ENCODE peak calls at places on chromosomes 11 and 22, in five cellular contexts. Z is endothelial cell of umbilical vein, E is IMR-90, W is uterus, X is HCT116. U is an unnamed sample.
A peak's percentile ranks its signal among the peaks of the same experiment; 100 is the strongest.

GRCh38 chr11:66718320-66718971 is 10.6 kb downstream of the SPTBN2 start:
- DNase-seq in Z (no peak), E (no peak), W (no peak), X (no peak), U (no peak)

GRCh38 chr22:43796567-43796966 is 15.5 kb downstream of the EFCAB6 start:
- DNase-seq in Z (no peak), E (peak; percentile 81), W (no peak), X (peak; percentile 6), U (no peak)

GRCh38 chr11:93480756-93481155 is 62.4 kb downstream of the SMCO4 start:
- DNase-seq in Z (no peak), E (no peak), W (no peak), X (no peak), U (no peak)

GRCh38 chr22:24926849-24927579 is 19.5 kb downstream of the LHFPL7 start:
- DNase-seq in Z (peak; percentile 49), E (no peak), W (no peak), X (no peak), U (no peak)

GRCh38 chr11:44308923-44309482 is 936 bp downstream of the ALX4 start:
- DNase-seq in Z (no peak), E (no peak), W (no peak), X (no peak), U (no peak)

GRCh38 chr11:28343304-28344233 is 235.4 kb downstream of the METTL15 start:
- DNase-seq in Z (peak; percentile 90), E (peak; percentile 95), W (no peak), X (peak; percentile 45), U (no peak)

GRCh38 chr11:98130117-98130625 is 890.6 kb upstream of the CNTN5 start:
- DNase-seq in Z (no peak), E (no peak), W (no peak), X (no peak), U (no peak)

GRCh38 chr22:44889233-44889878 is 120.4 kb downstream of the PHF21B start:
- DNase-seq in Z (no peak), E (no peak), W (no peak), X (no peak), U (peak; percentile 38)

GRCh38 chr11:69943066-69943465 is 123.8 kb upstream of the FGF3 start:
- DNase-seq in Z (no peak), E (no peak), W (no peak), X (peak; percentile 31), U (peak; percentile 55)

GRCh38 chr11:19400296-19400695 is 159.6 kb upstream of the E2F8 start:
- DNase-seq in Z (no peak), E (no peak), W (no peak), X (no peak), U (no peak)

GRCh38 chr11:134915881-134916280 is 503.8 kb upstream of the B3GAT1 start:
- DNase-seq in Z (no peak), E (no peak), W (no peak), X (no peak), U (no peak)

GRCh38 chr11:116563713-116564050 is 209.1 kb downstream of the BUD13 start:
- DNase-seq in Z (no peak), E (no peak), W (no peak), X (no peak), U (no peak)

GRCh38 chr11:19931141-19931767 is 218.6 kb downstream of the NAV2 start:
- DNase-seq in Z (no peak), E (no peak), W (peak; percentile 45), X (no peak), U (no peak)

GRCh38 chr11:28666632-28667031 is 558.4 kb downstream of the METTL15 start:
- DNase-seq in Z (no peak), E (no peak), W (no peak), X (no peak), U (no peak)

GRCh38 chr11:72621008-72621610 is 53.1 kb downstream of the PDE2A start:
- DNase-seq in Z (no peak), E (no peak), W (no peak), X (no peak), U (no peak)

GRCh38 chr11:128949791-128950454 is 7.3 kb upstream of the TP53AIP1 start:
- DNase-seq in Z (no peak), E (no peak), W (no peak), X (no peak), U (no peak)

GRCh38 chr11:76382209-76382608 is 1.1 kb downstream of the GVQW3 start:
- DNase-seq in Z (no peak), E (no peak), W (no peak), X (no peak), U (no peak)

GRCh38 chr11:3138178-3139085 is 26.7 kb downstream of the OSBPL5 start:
- DNase-seq in Z (no peak), E (no peak), W (no peak), X (no peak), U (peak; percentile 65)

GRCh38 chr11:3123316-3123715 is 41.8 kb downstream of the OSBPL5 start:
- DNase-seq in Z (no peak), E (no peak), W (peak; percentile 81), X (no peak), U (peak; percentile 72)

GRCh38 chr11:75473684-75474083 is 40.7 kb upstream of the KLHL35 start:
- DNase-seq in Z (no peak), E (no peak), W (no peak), X (no peak), U (peak; percentile 58)

GRCh38 chr11:46256540-46257001 is 20.9 kb upstream of the CREB3L1 start:
- DNase-seq in Z (no peak), E (no peak), W (no peak), X (no peak), U (no peak)

GRCh38 chr22:27337676-27338075 is 463.9 kb downstream of the MN1 start:
- DNase-seq in Z (no peak), E (no peak), W (no peak), X (no peak), U (no peak)

GRCh38 chr22:39360242-39360641 is 10.5 kb downstream of the SYNGR1 start:
- DNase-seq in Z (no peak), E (no peak), W (no peak), X (no peak), U (no peak)

GRCh38 chr11:1484716-1485503 is 1.7 kb downstream of the MOB2 start:
- DNase-seq in Z (no peak), E (no peak), W (no peak), X (no peak), U (peak; percentile 69)

GRCh38 chr11:111557425-111558111 is 17.0 kb downstream of the LAYN start:
- DNase-seq in Z (no peak), E (peak; percentile 99), W (no peak), X (no peak), U (no peak)

GRCh38 chr11:121451982-121452608 is at the start of gene SORL1:
- DNase-seq in Z (peak; percentile 26), E (peak; percentile 55), W (peak; percentile 81), X (no peak), U (peak; percentile 95)

GRCh38 chr11:72588656-72589410 is 85.4 kb downstream of the PDE2A start:
- DNase-seq in Z (no peak), E (no peak), W (no peak), X (no peak), U (no peak)

GRCh38 chr11:18540207-18541009 is 13.7 kb upstream of the TSG101 start:
- DNase-seq in Z (peak; percentile 43), E (peak; percentile 25), W (no peak), X (no peak), U (no peak)

GRCh38 chr11:61071880-61072279 is 30.4 kb upstream of the CD5 start:
- DNase-seq in Z (no peak), E (no peak), W (peak; percentile 25), X (no peak), U (no peak)

GRCh38 chr22:39994566-39995345 is at the start of gene FAM83F:
- DNase-seq in Z (no peak), E (no peak), W (no peak), X (peak; percentile 24), U (peak; percentile 77)

GRCh38 chr11:106681435-106681834 is 336.8 kb downstream of the GUCY1A2 start:
- DNase-seq in Z (no peak), E (no peak), W (no peak), X (no peak), U (no peak)

GRCh38 chr11:47186937-47187681 is 875 bp upstream of the PACSIN3 start:
- DNase-seq in Z (peak; percentile 49), E (peak; percentile 54), W (peak; percentile 72), X (no peak), U (no peak)

GRCh38 chr11:92697461-92698314 is 271.8 kb upstream of the MTNR1B start:
- DNase-seq in Z (no peak), E (peak; percentile 2), W (no peak), X (no peak), U (no peak)

GRCh38 chr22:36731916-36732315 is 28.4 kb upstream of the CACNG2 start:
- DNase-seq in Z (no peak), E (no peak), W (no peak), X (no peak), U (no peak)

GRCh38 chr22:34966980-34967379 is 99.0 kb upstream of the ISX start:
- DNase-seq in Z (no peak), E (no peak), W (no peak), X (no peak), U (no peak)
- TF ChIP-seq POLR2A in Z (no peak), E (no peak), W (no peak), X (no peak), U (no peak)

GRCh38 chr22:47090591-47091240 is 328.3 kb downstream of the TBC1D22A start:
- DNase-seq in Z (peak; percentile 22), E (peak; percentile 60), W (no peak), X (no peak), U (no peak)
- H3K4me3 ChIP-seq in Z (peak overlapping the region; percentile 50), E (peak overlapping the region; percentile 30), W (peak overlapping the region; percentile 25), X (no peak overlapping the region), U (peak overlapping the region; percentile 8)

DNA sequence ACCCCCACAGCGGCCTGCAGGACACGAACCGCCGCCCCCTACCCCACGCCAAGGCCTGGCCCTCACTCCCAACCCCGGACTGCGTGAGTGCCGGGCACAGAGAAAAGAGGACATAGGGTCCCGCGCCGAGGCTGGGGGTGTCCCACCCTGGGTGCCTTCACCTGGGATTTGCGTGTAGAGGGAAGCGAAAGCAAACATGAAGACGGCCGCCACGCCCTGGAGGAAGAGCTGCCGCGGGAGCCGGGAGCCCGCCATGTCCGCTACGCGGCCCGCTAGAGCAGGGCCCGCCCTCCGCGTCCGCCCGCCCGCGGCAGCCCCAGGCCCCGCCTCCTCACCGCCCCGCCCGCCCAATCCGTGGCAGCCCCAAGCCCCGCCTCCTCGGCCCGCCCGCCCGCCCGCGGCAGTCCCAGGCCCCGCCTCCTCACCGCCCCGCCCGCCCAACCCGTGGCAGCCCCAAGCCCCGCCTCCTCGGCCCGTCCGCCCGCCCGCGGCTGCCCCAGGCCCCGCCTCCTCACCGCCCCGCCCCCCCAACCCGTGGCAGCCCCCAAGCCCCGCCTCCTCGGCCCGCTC is at the start of gene LMF2:
- DNase-seq in Z (peak; percentile 76), E (no peak), W (peak; percentile 94), X (no peak), U (peak; percentile 99)
- TF ChIP-seq POLR2A in Z (peak; percentile 47), E (peak; percentile 69), W (peak; percentile 64), X (no peak), U (no peak)

GRCh38 chr11:9758676-9759518 is 95.0 kb downstream of the SWAP70 start:
- DNase-seq in Z (peak; percentile 92), E (peak; percentile 64), W (peak; percentile 81), X (peak; percentile 24), U (peak; percentile 91)

GRCh38 chr11:9759519-9760179 is 95.8 kb downstream of the SWAP70 start:
- DNase-seq in Z (peak; percentile 99), E (peak; percentile 100), W (peak; percentile 78), X (peak; percentile 96), U (peak; percentile 81)

GRCh38 chr11:9757809-9758675 is 94.2 kb downstream of the SWAP70 start:
- DNase-seq in Z (peak; percentile 77), E (peak; percentile 72), W (peak; percentile 87), X (peak; percentile 42), U (peak; percentile 98)

GRCh38 chr11:9761441-9761945 is 97.6 kb downstream of the SWAP70 start:
- DNase-seq in Z (no peak), E (no peak), W (no peak), X (no peak), U (no peak)

GRCh38 chr11:9760180-9760550 is 96.3 kb downstream of the SWAP70 start:
- DNase-seq in Z (no peak), E (peak; percentile 95), W (peak; percentile 94), X (no peak), U (no peak)
- H3K4me3 ChIP-seq in Z (no peak overlapping the region), E (no peak overlapping the region), W (no peak overlapping the region), X (peak overlapping the region; percentile 74), U (no peak overlapping the region)